ENCODE peak calls at places on chromosomes 1 and 21, in six cellular contexts. G is HepG2, B is HCT116, Z is H1, T is GM12878, W is K562. E is an unnamed sample.
A peak's percentile ranks its signal among the peaks of the same experiment; 100 is the strongest.

GRCh38 chr1:214514032-214514818 is 37.2 kb downstream of the PTPN14 start:
- DNase-seq in Z (no peak), G (no peak), T (no peak), B (no peak), W (no peak), E (no peak)

GRCh38 chr1:101520302-101520701 is 283.5 kb downstream of the S1PR1 start:
- DNase-seq in G (peak; percentile 27), T (peak; percentile 20), Z (peak; percentile 45), W (peak; percentile 10), B (peak; percentile 32), E (peak; percentile 49)

GRCh38 chr1:207818971-207819451 is 67.2 kb downstream of the CD46 start:
- DNase-seq in T (no peak), Z (no peak), W (no peak), B (no peak), G (no peak), E (no peak)

GRCh38 chr21:42468511-42469131 is 27.4 kb downstream of the RSPH1 start:
- DNase-seq in G (no peak), W (no peak), Z (no peak), B (no peak), T (no peak), E (no peak)

GRCh38 chr1:58155418-58156123 is 391.0 kb downstream of the OMA1 start:
- DNase-seq in B (peak; percentile 13), Z (peak; percentile 69), T (no peak), W (peak; percentile 28), G (peak; percentile 33), E (peak; percentile 67)

GRCh38 chr1:94395231-94395630 is 23.0 kb upstream of the ABCD3 start:
- DNase-seq in T (no peak), G (no peak), B (no peak), Z (no peak), W (no peak), E (peak; percentile 39)

GRCh38 chr1:85654066-85654782 is 54.0 kb downstream of the ZNHIT6 start:
- DNase-seq in T (no peak), B (peak; percentile 6), Z (no peak), G (peak; percentile 1), W (no peak), E (no peak)

GRCh38 chr1:44786138-44786840 is 1.7 kb downstream of the BEST4 start:
- DNase-seq in Z (peak; percentile 94), B (peak; percentile 45), W (peak; percentile 84), T (no peak), G (peak; percentile 60), E (peak; percentile 83)

GRCh38 chr1:207049974-207050391 is 1.0 kb downstream of the YOD1 start:
- DNase-seq in B (no peak), G (peak; percentile 38), T (no peak), Z (no peak), W (peak; percentile 68), E (peak; percentile 47)

GRCh38 chr1:45552309-45552708 is 1.7 kb downstream of the AKR1A1 start:
- DNase-seq in B (no peak), G (no peak), Z (no peak), T (no peak), W (no peak), E (no peak)

GRCh38 chr1:155277896-155278688 is 829 bp downstream of the HCN3 start:
- DNase-seq in T (no peak), Z (peak; percentile 98), W (peak; percentile 75), G (peak; percentile 51), B (no peak), E (peak; percentile 93)

GRCh38 chr1:205505791-205506190 is 1.3 kb downstream of the CDK18 start:
- DNase-seq in T (no peak), B (no peak), W (no peak), G (no peak), Z (no peak), E (no peak)

GRCh38 chr1:184555665-184556641 is 169.1 kb downstream of the C1orf21 start:
- DNase-seq in W (no peak), B (no peak), G (no peak), Z (no peak), T (no peak), E (no peak)

GRCh38 chr1:162587347-162587746 is 25.8 kb downstream of the UAP1 start:
- DNase-seq in G (no peak), B (no peak), Z (no peak), W (no peak), T (no peak), E (no peak)

GRCh38 chr1:221743416-221744208 is 1.7 kb upstream of the DUSP10 start:
- DNase-seq in G (no peak), Z (no peak), W (no peak), B (no peak), T (peak; percentile 94), E (no peak)

GRCh38 chr1:148264374-148265276 is 112.5 kb upstream of the NBPF11 start:
- DNase-seq in W (peak; percentile 72), B (peak; percentile 94), T (no peak), G (no peak), Z (peak; percentile 85), E (no peak)

GRCh38 chr1:32066489-32066873 is 6.3 kb upstream of the TMEM39B start:
- DNase-seq in Z (no peak), W (peak; percentile 58), G (no peak), T (no peak), B (peak; percentile 48), E (no peak)

GRCh38 chr1:39102537-39103320 is 76.6 kb downstream of the NDUFS5 start:
- DNase-seq in B (peak; percentile 50), W (peak; percentile 77), T (peak; percentile 84), G (peak; percentile 53), Z (peak; percentile 49), E (peak; percentile 74)

GRCh38 chr1:160362168-160362941 is 4.5 kb upstream of the NHLH1 start:
- DNase-seq in G (no peak), Z (no peak), W (peak; percentile 78), T (no peak), B (no peak), E (no peak)

GRCh38 chr21:42384999-42385398 is 10.9 kb downstream of the TMPRSS3 start:
- DNase-seq in T (no peak), G (no peak), Z (no peak), W (no peak), B (no peak), E (no peak)

GRCh38 chr1:1430114-1430982 is 5.1 kb upstream of the VWA1 start:
- DNase-seq in T (no peak), B (no peak), Z (peak; percentile 78), W (peak; percentile 28), G (peak; percentile 53), E (no peak)

GRCh38 chr1:192491804-192492554 is 83.6 kb upstream of the RGS1 start:
- DNase-seq in G (no peak), T (no peak), W (no peak), Z (no peak), B (no peak), E (no peak)

GRCh38 chr21:44399151-44399954 is 45.9 kb downstream of the TRPM2 start:
- DNase-seq in G (no peak), Z (no peak), B (no peak), W (no peak), T (no peak), E (no peak)

GRCh38 chr21:44399955-44400790 is 46.8 kb downstream of the TRPM2 start:
- DNase-seq in W (no peak), G (no peak), Z (no peak), T (no peak), B (no peak), E (no peak)

GRCh38 chr21:44397431-44398031 is 44.1 kb downstream of the TRPM2 start:
- DNase-seq in T (no peak), B (no peak), W (no peak), G (no peak), Z (no peak), E (no peak)

GRCh38 chr21:44400791-44401385 is 47.5 kb downstream of the TRPM2 start:
- DNase-seq in Z (no peak), G (no peak), T (no peak), B (no peak), W (no peak), E (no peak)

DNA sequence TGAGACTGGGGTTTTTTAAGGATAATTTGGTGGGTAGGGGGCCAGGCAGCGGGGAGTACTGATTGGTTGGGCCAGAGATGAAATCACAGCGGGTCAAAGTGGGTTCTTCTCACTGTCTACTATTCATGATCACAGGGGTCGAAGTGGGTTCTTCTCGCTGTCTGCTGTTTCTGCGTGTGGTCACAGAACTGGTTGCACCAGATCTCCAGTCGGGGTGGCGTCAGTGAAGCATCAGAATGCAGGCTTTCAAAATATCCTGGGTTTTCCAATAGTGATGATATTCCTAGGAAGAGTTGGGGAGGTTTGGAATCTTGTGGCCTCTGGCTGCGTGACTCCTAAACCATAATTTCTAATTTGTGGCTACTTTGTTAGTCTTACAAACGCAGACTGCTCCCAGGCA is 45.1 kb downstream of the TRPM2 start:
- DNase-seq in B (no peak), G (no peak), Z (no peak), W (no peak), T (no peak), E (no peak)
- TF ChIP-seq ZNF274 in B (no peak), G (no peak), Z (no peak), W (no peak), T (no peak), E (no peak)

DNA sequence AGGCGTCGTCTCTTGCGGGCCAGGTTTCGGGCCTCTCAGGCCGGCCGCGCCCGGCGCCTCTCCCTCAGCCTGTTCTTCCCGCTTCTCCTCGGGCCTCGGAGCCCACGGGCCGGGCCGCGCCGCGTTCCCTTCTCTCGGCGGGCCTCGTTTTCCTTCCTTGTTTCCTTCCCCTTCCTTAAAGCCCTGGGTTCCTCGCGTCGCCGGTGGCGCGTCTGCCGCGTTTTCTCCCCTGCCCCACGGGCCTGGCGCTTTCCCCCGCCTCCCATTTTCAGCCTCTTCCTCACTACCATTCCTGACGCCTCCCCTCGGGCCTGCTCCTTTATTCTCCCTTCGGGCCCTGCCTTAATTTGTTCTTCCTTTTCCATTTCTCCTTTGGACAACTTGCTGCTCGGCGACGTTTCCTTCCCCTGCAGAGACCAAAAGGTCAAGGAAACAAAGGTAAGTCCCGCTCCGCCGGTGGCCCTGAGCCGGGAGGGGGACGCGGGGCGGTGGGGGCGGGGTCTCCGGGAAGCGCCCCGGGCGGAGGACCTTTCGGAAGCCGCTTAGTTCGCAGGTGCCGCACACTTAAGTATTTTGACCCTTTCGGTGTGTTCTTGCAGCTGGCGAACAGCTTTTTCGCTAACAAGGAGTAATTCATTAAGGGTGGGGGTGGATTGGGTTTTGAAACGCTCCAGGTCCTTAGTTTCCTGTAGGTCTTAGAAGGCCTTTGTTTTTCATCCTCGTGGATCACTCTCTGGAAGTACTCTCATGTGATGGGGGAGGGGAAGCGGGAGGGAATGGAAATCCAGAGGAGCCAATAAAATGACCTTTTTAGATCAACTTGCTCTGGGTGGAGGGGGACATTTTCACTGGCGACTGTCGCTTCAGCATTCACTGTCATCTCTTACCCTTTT is 751 bp downstream of the YTHDF2 start:
- DNase-seq in W (peak; percentile 85), Z (peak; percentile 70), G (peak; percentile 44), T (no peak), B (peak; percentile 27), E (peak; percentile 62)
- TF ChIP-seq YY1 in W (no peak), Z (no peak), G (no peak), T (no peak), B (no peak), E (no peak)

DNA sequence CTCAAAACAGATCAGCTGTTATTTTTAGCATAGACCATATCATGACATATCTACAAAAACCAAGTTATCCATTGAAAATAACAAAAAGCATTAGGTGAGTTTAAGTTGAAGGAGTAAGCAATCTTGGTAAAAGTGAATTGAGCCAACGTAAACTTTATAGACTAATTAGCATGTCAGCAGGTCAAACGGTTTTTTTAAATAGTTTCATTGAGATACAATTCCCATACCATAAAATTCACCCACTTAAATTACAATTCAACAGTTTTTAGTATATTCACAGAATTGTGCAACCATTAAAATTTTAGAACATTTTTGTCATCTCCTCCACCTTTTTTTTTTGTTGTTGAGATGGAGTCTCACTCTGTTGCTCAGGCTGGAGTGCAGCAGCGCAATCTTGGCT is 92.1 kb downstream of the TGFBR3 start:
- DNase-seq in Z (no peak), G (no peak), B (no peak), T (no peak), W (no peak), E (no peak)
- H3K4me1 ChIP-seq in Z (peaks cover 20% of the 10 kb centered on the region), G (peaks cover 35% of the 10 kb centered on the region), B (peaks cover 14% of the 10 kb centered on the region), T (no peaks in the 10 kb centered on the region), W (peaks cover 3% of the 10 kb centered on the region), E (peaks cover 2% of the 10 kb centered on the region)

GRCh38 chr21:31351438-31351837 is 7.4 kb upstream of the TIAM1 start:
- DNase-seq in G (no peak), T (no peak), B (no peak), Z (no peak), W (no peak), E (peak; percentile 57)
- TF ChIP-seq ZNF274 in G (no peak), T (no peak), B (no peak), Z (no peak), W (no peak), E (no peak)

E was measured in NT2/D1.